ENCODE peak calls at places on chromosomes 13 and 19, in four cellular contexts. G, E, M and B are unnamed samples.

GRCh38 chr19:48900477-48901452 is 653 bp downstream of the NUCB1 start:
- DNase-seq in G (no peak), E (no peak), M (no peak), B (no peak)

GRCh38 chr13:98509271-98510155 is 67.4 kb downstream of the STK24 start:
- DNase-seq in G (peak; percentile 81), E (peak; percentile 88), M (peak; percentile 60), B (no peak)

GRCh38 chr13:43686557-43686956 is 100.2 kb downstream of the ENOX1 start:
- DNase-seq in G (no peak), E (peak; percentile 30), M (peak; percentile 97), B (no peak)

GRCh38 chr19:6204212-6204611 is 68.7 kb downstream of the ACSBG2 start:
- DNase-seq in G (no peak), E (no peak), M (no peak), B (no peak)

GRCh38 chr19:29714953-29715694 is at the start of gene C19orf12:
- DNase-seq in G (peak; percentile 70), E (peak; percentile 28), M (no peak), B (peak; percentile 79)

GRCh38 chr13:74287672-74288169 is 153.5 kb upstream of the KLF12 start:
- DNase-seq in G (peak; percentile 94), E (no peak), M (peak; percentile 56), B (peak; percentile 66)

GRCh38 chr19:35901854-35902661 is at the start of gene HCST:
- DNase-seq in G (peak; percentile 69), E (no peak), M (no peak), B (no peak)

GRCh38 chr19:35281303-35281702 is 1.0 kb upstream of the HAMP start:
- DNase-seq in G (no peak), E (no peak), M (no peak), B (no peak)

GRCh38 chr13:73870036-73870741 is 264.0 kb downstream of the KLF12 start:
- DNase-seq in G (no peak), E (no peak), M (peak; percentile 85), B (no peak)

GRCh38 chr13:20124303-20124702 is 36.5 kb downstream of the GJA3 start:
- DNase-seq in G (no peak), E (no peak), M (no peak), B (no peak)

GRCh38 chr19:39512964-39513363 is 2.0 kb upstream of the SELENOV start:
- DNase-seq in G (peak; percentile 6), E (no peak), M (no peak), B (no peak)

GRCh38 chr13:104597554-104598240 is 1531.5 kb upstream of the SLC10A2 start:
- DNase-seq in G (no peak), E (no peak), M (no peak), B (no peak)

GRCh38 chr19:29671393-29672076 is 6.3 kb downstream of the PLEKHF1 start:
- DNase-seq in G (peak; percentile 61), E (no peak), M (no peak), B (peak; percentile 34)

GRCh38 chr19:10321874-10322835 is 6.3 kb upstream of the FDX2 start:
- DNase-seq in G (no peak), E (no peak), M (no peak), B (no peak)

GRCh38 chr13:31545616-31546015 is 193.7 kb upstream of the RXFP2 start:
- DNase-seq in G (no peak), E (no peak), M (no peak), B (no peak)

GRCh38 chr13:41008349-41008980 is 10.7 kb downstream of the ELF1 start:
- DNase-seq in G (no peak), E (peak; percentile 62), M (peak; percentile 56), B (no peak)

GRCh38 chr13:43307921-43308433 is 284.6 kb downstream of the DNAJC15 start:
- DNase-seq in G (peak; percentile 91), E (peak; percentile 47), M (peak; percentile 82), B (peak; percentile 10)

GRCh38 chr13:114032121-114032799 is 58.4 kb upstream of the C13orf46 start:
- DNase-seq in G (no peak), E (no peak), M (no peak), B (no peak)